ENCODE peak calls at places on chromosomes 2 and 18, in ten cellular contexts. J is Panc1; E is SJSA1; Y is esophagus squamous epithelium; F is Caco-2; X is CD4-positive, CD25-positive, alpha-beta regulatory T cell; D is HepG2; Z is HL-60; L is right atrium auricular region; B is adipocyte. V is an unnamed sample.
A peak's percentile ranks its signal among the peaks of the same experiment; 100 is the strongest.

GRCh38 chr18:25349131-25349925 is 2.6 kb downstream of the ZNF521 start:
- DNase-seq in D (no peak), J (no peak), B (peak; percentile 72), E (peak; percentile 6), L (no peak), X (no peak), Z (no peak), Y (no peak), F (no peak), V (peak; percentile 78)

GRCh38 chr2:224927671-224928173 is 114.5 kb downstream of the DOCK10 start:
- DNase-seq in X (peak; percentile 84), F (no peak), B (peak; percentile 39), L (no peak), Y (no peak), J (no peak), Z (peak; percentile 61), D (no peak), E (no peak), V (peak; percentile 33)

GRCh38 chr2:186349508-186349907 is 136.6 kb upstream of the ZC3H15 start:
- DNase-seq in L (no peak), Y (no peak), Z (peak; percentile 15), F (no peak), D (no peak), J (peak; percentile 15), X (no peak), B (peak; percentile 96), E (no peak), V (peak; percentile 61)

GRCh38 chr18:12255626-12256026 is 1.5 kb downstream of the CIDEA start:
- DNase-seq in Y (no peak), F (no peak), Z (no peak), D (peak; percentile 35), J (no peak), L (no peak), B (no peak), E (peak; percentile 19), X (no peak), V (peak; percentile 27)

GRCh38 chr2:10028988-10029874 is 14.1 kb upstream of the KLF11 start:
- DNase-seq in Y (no peak), B (no peak), E (peak; percentile 90), X (peak; percentile 47), L (peak; percentile 85), D (no peak), Z (peak; percentile 41), F (no peak), J (no peak), V (no peak)

GRCh38 chr18:59547691-59548182 is 149.5 kb downstream of the CCBE1 start:
- DNase-seq in L (no peak), Y (no peak), X (no peak), B (no peak), Z (no peak), J (no peak), E (peak; percentile 62), F (no peak), D (no peak), V (no peak)

GRCh38 chr2:120680136-120680761 is 55.4 kb upstream of the GLI2 start:
- DNase-seq in B (peak; percentile 96), E (peak; percentile 72), L (peak; percentile 91), D (peak; percentile 82), X (peak; percentile 57), Y (peak; percentile 16), J (no peak), F (peak; percentile 85), Z (peak; percentile 77), V (peak; percentile 87)

GRCh38 chr18:48670751-48671560 is 132.1 kb downstream of the CTIF start:
- DNase-seq in Z (no peak), E (no peak), B (no peak), J (no peak), X (no peak), D (no peak), F (no peak), Y (no peak), L (no peak), V (no peak)

GRCh38 chr18:13165636-13166423 is 52.7 kb upstream of the LDLRAD4 start:
- DNase-seq in D (no peak), J (no peak), E (no peak), L (no peak), B (no peak), F (no peak), Y (no peak), Z (no peak), X (no peak), V (no peak)

GRCh38 chr18:55650363-55650870 is 62.4 kb upstream of the TCF4 start:
- DNase-seq in E (no peak), L (no peak), X (no peak), F (no peak), Z (no peak), Y (no peak), B (peak; percentile 6), J (no peak), D (no peak), V (peak; percentile 32)

GRCh38 chr18:57915241-57915640 is 112.1 kb upstream of the ATP8B1 start:
- DNase-seq in F (no peak), B (peak; percentile 67), J (no peak), X (no peak), L (no peak), D (no peak), E (peak; percentile 25), Y (no peak), Z (no peak), V (peak; percentile 14)

GRCh38 chr18:58310517-58310916 is 266.5 kb downstream of the NEDD4L start:
- DNase-seq in J (no peak), Z (no peak), Y (no peak), X (peak; percentile 51), E (no peak), B (no peak), L (no peak), F (peak; percentile 38), D (no peak), V (peak; percentile 13)

GRCh38 chr18:7840445-7840844 is 273.3 kb downstream of the PTPRM start:
- DNase-seq in Z (no peak), E (no peak), F (no peak), D (no peak), Y (no peak), X (no peak), B (no peak), J (no peak), L (no peak), V (no peak)

GRCh38 chr2:23925702-23926288 is 1.1 kb downstream of the ATAD2B start:
- DNase-seq in Y (peak; percentile 27), L (peak; percentile 79), E (peak; percentile 69), B (peak; percentile 73), X (peak; percentile 60), J (no peak), D (peak; percentile 44), Z (peak; percentile 85), F (no peak), V (peak; percentile 78)

DNA sequence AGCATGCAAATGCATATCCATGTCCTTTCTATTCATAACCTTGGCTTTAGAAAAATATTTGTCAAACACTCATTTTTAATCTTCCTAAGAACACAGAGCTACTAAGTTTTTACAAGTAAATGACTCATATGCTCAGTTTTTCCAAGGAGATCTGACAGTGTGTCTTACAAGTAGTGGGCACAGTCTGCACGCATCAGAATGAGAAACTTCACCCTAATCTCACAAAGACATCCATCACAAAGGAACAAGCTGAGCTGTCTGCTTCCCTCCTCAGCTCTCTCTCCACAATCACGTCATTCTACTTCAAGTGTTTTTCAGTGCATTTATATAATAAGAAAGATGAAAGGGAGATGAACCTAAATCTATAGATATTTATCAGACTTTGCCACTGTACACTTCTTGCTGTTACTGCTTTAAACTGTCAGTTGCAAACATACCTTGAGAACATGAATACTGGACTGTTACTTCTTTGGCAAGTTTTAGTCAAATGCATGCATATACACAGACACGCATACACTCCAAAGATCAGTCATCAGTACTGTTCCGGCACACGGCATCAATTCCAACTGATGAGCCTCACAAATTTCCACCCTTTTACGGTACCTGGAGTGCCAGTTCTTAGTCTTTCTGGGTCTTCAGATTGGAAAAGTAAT is 75.7 kb downstream of the RBMS1 start:
- DNase-seq in F (no peak), D (no peak), X (no peak), E (peak; percentile 75), Y (no peak), B (peak; percentile 74), Z (no peak), L (no peak), J (no peak), V (peak; percentile 96)
- H3K4me3 ChIP-seq in F (no peak overlapping the region), D (no peak overlapping the region), X (no peak overlapping the region), E (no peak overlapping the region), Y (no peak overlapping the region), B (peak overlapping the region; percentile 22), Z (no peak overlapping the region), L (no peak overlapping the region), J (no peak overlapping the region), V (peak overlapping the region; percentile 56)

GRCh38 chr2:193810533-193810932 is 1615.8 kb upstream of the TMEFF2 start:
- DNase-seq in Z (no peak), Y (no peak), L (no peak), F (no peak), B (no peak), X (no peak), J (no peak), D (no peak), E (no peak), V (no peak)
- H3K4me3 ChIP-seq in Z (no peak overlapping the region), Y (no peak overlapping the region), L (no peak overlapping the region), F (no peak overlapping the region), B (no peak overlapping the region), X (no peak overlapping the region), J (no peak overlapping the region), D (no peak overlapping the region), E (no peak overlapping the region), V (no peak overlapping the region)

GRCh38 chr2:43898134-43898957 is 59.6 kb downstream of the ABCG8 start:
- DNase-seq in J (no peak), D (peak; percentile 22), B (no peak), X (no peak), L (no peak), Z (no peak), F (no peak), Y (no peak), E (no peak), V (peak; percentile 29)

GRCh38 chr2:43890855-43891254 is 52.1 kb downstream of the ABCG8 start:
- DNase-seq in J (no peak), Z (no peak), E (no peak), D (no peak), L (no peak), X (no peak), F (no peak), Y (no peak), B (peak; percentile 65), V (peak; percentile 59)

GRCh38 chr2:43897492-43897891 is 58.7 kb downstream of the ABCG8 start:
- DNase-seq in J (no peak), F (no peak), Y (no peak), D (no peak), Z (no peak), E (no peak), X (no peak), L (no peak), B (no peak), V (no peak)

GRCh38 chr2:43898958-43899346 is 60.2 kb downstream of the ABCG8 start:
- DNase-seq in B (no peak), Z (no peak), D (no peak), Y (no peak), X (no peak), L (no peak), E (no peak), J (no peak), F (no peak), V (peak; percentile 16)

GRCh38 chr2:43894743-43895142 is 56.0 kb downstream of the ABCG8 start:
- DNase-seq in B (no peak), X (no peak), E (no peak), F (no peak), Y (no peak), L (no peak), D (no peak), Z (no peak), J (no peak), V (no peak)
- H3K4me3 ChIP-seq in B (no peak overlapping the region), X (no peak overlapping the region), E (no peak overlapping the region), F (no peak overlapping the region), Y (no peak overlapping the region), L (no peak overlapping the region), D (no peak overlapping the region), Z (no peak overlapping the region), J (no peak overlapping the region), V (no peak overlapping the region)

GRCh38 chr2:207227749-207228145 is 62.0 kb upstream of the KLF7 start:
- DNase-seq in X (no peak), J (no peak), E (no peak), B (no peak), F (no peak), L (no peak), Z (no peak), D (no peak), Y (no peak), V (no peak)
- H3K4me3 ChIP-seq in X (no peak overlapping the region), J (no peak overlapping the region), E (no peak overlapping the region), B (peak overlapping the region; percentile 42), F (no peak overlapping the region), L (peak overlapping the region; percentile 30), Z (no peak overlapping the region), D (no peak overlapping the region), Y (peak overlapping the region; percentile 18), V (no peak overlapping the region)